ENCODE peak calls at places on chromosomes 7 and 10, in six cellular contexts. Q is suprapubic skin, W is A549, U is K562, J is upper lobe of left lung, B is HepG2. G is an unnamed sample.

GRCh38 chr10:116780691-116781205 is 38.4 kb upstream of the HSPA12A start:
- DNase-seq in Q (no peak), W (no peak), U (no peak), J (no peak), B (no peak), G (no peak)

GRCh38 chr7:30886608-30887011 is 25.0 kb upstream of the AQP1 start:
- DNase-seq in Q (no peak), W (no peak), U (no peak), J (no peak), B (no peak), G (no peak)

GRCh38 chr7:142383826-142384507 is 126.1 kb upstream of the PRSS58 start:
- DNase-seq in Q (no peak), W (no peak), U (no peak), J (no peak), B (no peak), G (no peak)

GRCh38 chr7:142863891-142864685 is 9.2 kb downstream of the EPHB6 start:
- DNase-seq in Q (peak; percentile 70), W (no peak), U (no peak), J (no peak), B (no peak), G (no peak)

GRCh38 chr7:16083931-16084330 is 337.4 kb downstream of the CRPPA start:
- DNase-seq in Q (no peak), W (peak; percentile 47), U (no peak), J (no peak), B (no peak), G (no peak)

GRCh38 chr7:155576900-155577508 is 30.6 kb upstream of the CNPY1 start:
- DNase-seq in Q (no peak), W (no peak), U (no peak), J (peak; percentile 52), B (no peak), G (peak; percentile 25)

GRCh38 chr10:18456984-18457383 is 194.4 kb downstream of the NSUN6 start:
- DNase-seq in Q (no peak), W (no peak), U (no peak), J (no peak), B (no peak), G (no peak)

GRCh38 chr7:146683439-146683838 is 566.8 kb downstream of the CNTNAP2 start:
- DNase-seq in Q (no peak), W (no peak), U (no peak), J (no peak), B (no peak), G (no peak)

GRCh38 chr10:100509241-100509640 is 10.4 kb downstream of the SEC31B start:
- DNase-seq in Q (no peak), W (no peak), U (no peak), J (no peak), B (no peak), G (no peak)

GRCh38 chr7:20200361-20200760 is 16.8 kb downstream of the MACC1 start:
- DNase-seq in Q (no peak), W (no peak), U (no peak), J (no peak), B (no peak), G (no peak)

GRCh38 chr10:50894312-50894711 is 8.9 kb upstream of the A1CF start:
- DNase-seq in Q (no peak), W (no peak), U (no peak), J (no peak), B (no peak), G (no peak)

GRCh38 chr10:51950996-51951392 is 251.6 kb upstream of the CSTF2T start:
- DNase-seq in Q (no peak), W (no peak), U (no peak), J (no peak), B (no peak), G (no peak)

GRCh38 chr10:35607475-35608316 is 2.6 kb downstream of the GJD4 start:
- DNase-seq in Q (no peak), W (no peak), U (no peak), J (no peak), B (no peak), G (no peak)

GRCh38 chr7:64884085-64884912 is 18.8 kb upstream of the ZNF273 start:
- DNase-seq in Q (peak; percentile 65), W (no peak), U (no peak), J (no peak), B (no peak), G (peak; percentile 35)

GRCh38 chr10:100510533-100511308 is 8.9 kb downstream of the SEC31B start:
- DNase-seq in Q (no peak), W (no peak), U (no peak), J (peak; percentile 36), B (no peak), G (no peak)

GRCh38 chr10:29533046-29533445 is 101.7 kb downstream of the SVIL start:
- DNase-seq in Q (no peak), W (no peak), U (no peak), J (no peak), B (no peak), G (no peak)

GRCh38 chr10:29535778-29536459 is 98.9 kb downstream of the SVIL start:
- DNase-seq in Q (no peak), W (no peak), U (no peak), J (peak; percentile 63), B (no peak), G (no peak)

GRCh38 chr10:29534590-29534989 is 100.2 kb downstream of the SVIL start:
- DNase-seq in Q (no peak), W (no peak), U (no peak), J (no peak), B (no peak), G (no peak)

GRCh38 chr10:29533696-29534285 is 101.0 kb downstream of the SVIL start:
- DNase-seq in Q (no peak), W (peak; percentile 16), U (no peak), J (no peak), B (no peak), G (no peak)

DNA sequence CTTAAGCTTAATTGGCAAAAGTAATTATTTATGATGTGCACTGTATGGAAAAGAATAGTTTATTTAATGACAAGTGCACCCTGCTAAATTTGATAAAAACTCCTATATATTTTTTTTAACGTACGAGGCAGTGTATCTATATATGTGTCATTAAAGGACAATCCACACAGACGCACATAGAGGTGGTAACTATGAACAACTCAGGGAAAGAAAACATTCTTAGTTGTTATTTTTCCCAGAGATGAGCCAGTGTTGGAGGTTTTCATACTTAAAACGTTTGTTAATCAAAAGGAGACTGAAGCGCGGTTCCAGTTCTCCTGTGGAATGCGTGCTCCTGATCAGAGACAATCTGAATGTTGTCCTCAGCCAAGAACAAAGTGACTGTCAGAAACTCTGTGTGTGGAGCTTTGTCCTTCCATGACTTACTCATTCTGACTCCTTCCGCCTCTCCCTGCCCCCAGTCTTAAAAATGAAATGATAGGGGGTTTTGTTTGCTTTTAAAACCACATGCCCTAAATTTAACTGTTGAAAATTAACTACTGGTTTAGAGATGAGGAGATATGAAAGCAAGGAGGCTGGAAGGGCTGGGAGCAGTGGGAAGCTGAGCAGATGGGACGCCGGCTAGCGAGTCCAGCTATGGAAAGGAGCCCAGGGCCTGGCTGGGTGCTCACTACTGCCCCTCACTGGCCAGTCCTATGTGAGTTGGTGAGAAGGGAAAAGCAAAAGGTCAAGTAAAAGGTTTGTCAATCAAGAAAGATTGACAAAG is 99.6 kb downstream of the SVIL start:
- DNase-seq in Q (no peak), W (peak; percentile 80), U (peak; percentile 55), J (peak; percentile 52), B (peak; percentile 93), G (peak; percentile 81)
- TF ChIP-seq CTCF in Q (peak; percentile 3), W (peak; percentile 76), U (peak; percentile 53), J (peak; percentile 28), B (peak; percentile 82), G (peak; percentile 62)

DNA sequence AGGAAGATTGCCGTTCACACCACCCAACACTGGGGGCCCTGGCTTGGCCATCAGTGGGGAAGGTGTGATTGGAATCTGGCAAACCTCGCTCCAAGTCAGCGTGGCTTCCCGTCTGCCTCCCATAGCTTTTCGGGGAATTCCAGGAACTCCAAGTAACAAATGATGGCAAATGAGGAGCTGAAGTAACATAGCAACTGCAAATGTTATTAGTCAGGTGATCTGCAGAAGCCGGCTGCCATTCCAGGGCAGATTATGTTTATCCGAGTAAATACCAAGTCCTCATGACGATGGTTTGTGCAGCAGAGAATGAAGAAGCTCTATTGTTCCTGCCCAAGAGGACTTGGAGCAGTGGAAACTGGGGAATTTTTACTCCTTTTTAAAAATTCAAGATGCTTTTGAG is 270.5 kb upstream of the PODXL start:
- DNase-seq in Q (no peak), W (peak; percentile 37), U (no peak), J (no peak), B (no peak), G (no peak)
- TF ChIP-seq EP300 in Q (no peak), W (no peak), U (no peak), J (no peak), B (no peak), G (no peak)

GRCh38 chr7:91289633-91290260 is 25.5 kb downstream of the FZD1 start:
- DNase-seq in Q (no peak), W (no peak), U (no peak), J (no peak), B (no peak), G (no peak)

GRCh38 chr7:91286432-91286831 is 22.2 kb downstream of the FZD1 start:
- DNase-seq in Q (no peak), W (no peak), U (no peak), J (no peak), B (no peak), G (no peak)

GRCh38 chr7:91287685-91288084 is 23.5 kb downstream of the FZD1 start:
- DNase-seq in Q (no peak), W (no peak), U (no peak), J (no peak), B (no peak), G (no peak)

GRCh38 chr7:91285966-91286365 is 21.7 kb downstream of the FZD1 start:
- DNase-seq in Q (no peak), W (no peak), U (no peak), J (no peak), B (no peak), G (no peak)

GRCh38 chr7:91288208-91288824 is 24.1 kb downstream of the FZD1 start:
- DNase-seq in Q (no peak), W (peak; percentile 30), U (peak; percentile 49), J (peak; percentile 34), B (peak; percentile 16), G (no peak)
- H3K27ac ChIP-seq in Q (peak overlapping the region; percentile 19), W (no peak overlapping the region), U (no peak overlapping the region), J (no peak overlapping the region), B (no peak overlapping the region), G (no peak overlapping the region)

DNA sequence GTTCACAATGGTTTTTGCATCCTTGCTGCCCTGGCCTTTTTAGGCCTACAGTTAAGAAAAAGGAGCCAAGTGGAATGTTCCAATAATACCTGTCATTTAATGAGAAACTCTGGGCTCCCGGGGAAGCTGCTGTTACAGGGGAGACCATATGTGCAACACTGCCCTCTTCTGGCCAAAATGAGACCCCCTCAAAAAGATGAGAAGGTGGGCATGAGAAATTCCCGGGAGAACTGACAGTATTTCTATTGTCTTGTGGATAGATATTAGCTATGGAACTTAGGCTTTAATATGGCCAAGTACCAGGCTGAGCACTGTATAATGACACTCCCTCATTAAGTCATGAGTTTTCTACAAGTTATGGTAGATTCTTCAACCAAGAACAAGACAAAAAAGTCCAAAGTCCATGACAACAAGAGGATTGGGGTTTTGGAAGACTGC is 99.4 kb downstream of the CCDC3 start:
- DNase-seq in Q (no peak), W (peak; percentile 61), U (peak; percentile 66), J (peak; percentile 46), B (peak; percentile 50), G (no peak)
- TF ChIP-seq CTCF in Q (peak; percentile 42), W (peak; percentile 80), U (peak; percentile 75), J (peak; percentile 57), B (peak; percentile 63), G (peak; percentile 83)

DNA sequence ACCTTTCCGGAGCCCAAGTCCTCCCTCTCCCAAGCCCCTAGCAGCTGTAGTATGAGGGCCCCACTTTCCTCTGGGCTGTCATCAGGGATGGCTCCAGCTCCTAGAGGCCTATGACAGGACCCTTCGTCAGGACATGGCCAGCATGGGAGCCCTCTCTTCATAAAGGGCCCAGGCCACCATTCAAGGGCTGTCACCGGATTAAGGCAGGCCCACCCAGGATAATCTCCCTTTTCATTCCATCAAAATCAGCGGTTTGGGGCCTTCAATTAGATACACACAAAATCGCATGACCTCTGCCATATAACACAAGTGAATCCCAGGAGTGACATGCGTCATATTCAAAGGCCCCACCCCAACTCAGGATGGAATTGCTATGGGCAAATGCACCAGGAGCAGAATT is 12.2 kb upstream of the GDF10 start:
- DNase-seq in Q (no peak), W (no peak), U (no peak), J (no peak), B (no peak), G (no peak)
- TF ChIP-seq EP300 in Q (no peak), W (no peak), U (no peak), J (no peak), B (no peak), G (no peak)